ENCODE peak calls at places on chromosome 1, in five cellular contexts. F is transverse colon, D is heart right ventricle, M is fibroblast of lung, Y is tibial artery. S is an unnamed sample. For H3K9me3, the result is how much of the 10 kb centered on the place peaks cover.

GRCh38 chr1:7525664-7526063 is 245.4 kb upstream of the VAMP3 start:
- DNase-seq in F (no peak), D (no peak), M (no peak), Y (no peak), S (no peak)

GRCh38 chr1:58858344-58858673 is 74.5 kb upstream of the JUN start:
- DNase-seq in F (no peak), D (no peak), M (no peak), Y (no peak), S (peak)

GRCh38 chr1:86069757-86070145 is 86.8 kb downstream of the COL24A1 start:
- DNase-seq in F (no peak), D (no peak), M (peak), Y (no peak), S (no peak)

GRCh38 chr1:246004281-246004680 is 502.8 kb downstream of the SMYD3 start:
- DNase-seq in F (peak), D (no peak), M (no peak), Y (no peak), S (no peak)

GRCh38 chr1:235128453-235129328 is at the start of gene TOMM20:
- DNase-seq in F (peak), D (peak), M (peak), Y (peak), S (peak)

GRCh38 chr1:185786524-185786923 is 52.3 kb downstream of the HMCN1 start:
- DNase-seq in F (no peak), D (no peak), M (peak), Y (no peak), S (no peak)

GRCh38 chr1:108140177-108140576 is 60.0 kb downstream of the SLC25A24 start:
- DNase-seq in F (no peak), D (no peak), M (no peak), Y (no peak), S (no peak)

GRCh38 chr1:33392639-33393038 is 38.3 kb downstream of the PHC2 start:
- DNase-seq in F (no peak), D (no peak), M (peak), Y (no peak), S (no peak)

GRCh38 chr1:55244476-55245109 is 29.4 kb upstream of the USP24 start:
- DNase-seq in F (no peak), D (no peak), M (peak), Y (no peak), S (no peak)

GRCh38 chr1:86811128-86811527 is 102.8 kb downstream of the SELENOF start:
- DNase-seq in F (no peak), D (no peak), M (no peak), Y (no peak), S (no peak)

GRCh38 chr1:116529681-116530080 is 41.1 kb downstream of the CD58 start:
- DNase-seq in F (no peak), D (no peak), M (no peak), Y (no peak), S (no peak)

GRCh38 chr1:909861-910310 is 13.8 kb upstream of the SAMD11 start:
- DNase-seq in F (peak), D (no peak), M (no peak), Y (no peak), S (no peak)

GRCh38 chr1:97632075-97632474 is 288.8 kb downstream of the DPYD start:
- DNase-seq in F (no peak), D (no peak), M (peak), Y (no peak), S (no peak)

GRCh38 chr1:57279909-57280666 is 143.8 kb downstream of the DAB1 start:
- DNase-seq in F (no peak), D (no peak), M (no peak), Y (no peak), S (no peak)

GRCh38 chr1:43038232-43038929 is 79.7 kb upstream of the SLC2A1 start:
- DNase-seq in F (no peak), D (no peak), M (no peak), Y (no peak), S (no peak)

GRCh38 chr1:998905-999796 is 746 bp downstream of the HES4 start:
- DNase-seq in F (no peak), D (peak), M (peak), Y (no peak), S (peak)

GRCh38 chr1:226569879-226570547 is 21.4 kb downstream of the STUM start:
- DNase-seq in F (no peak), D (no peak), M (no peak), Y (no peak), S (no peak)

GRCh38 chr1:101797722-101798121 is 199.0 kb downstream of the OLFM3 start:
- DNase-seq in F (no peak), D (no peak), M (no peak), Y (no peak), S (no peak)

GRCh38 chr1:168945870-168946269 is 160.6 kb upstream of the ATP1B1 start:
- DNase-seq in F (peak), D (peak), M (no peak), Y (peak), S (no peak)

GRCh38 chr1:207848234-207848633 is 62.7 kb downstream of the CD34 start:
- DNase-seq in F (peak), D (peak), M (peak), Y (peak), S (no peak)

GRCh38 chr1:55402676-55403464 is 187.7 kb upstream of the USP24 start:
- DNase-seq in F (no peak), D (no peak), M (peak), Y (no peak), S (no peak)

GRCh38 chr1:227317541-227318002 is 720 bp downstream of the CDC42BPA start:
- DNase-seq in F (peak), D (peak), M (peak), Y (peak), S (no peak)

GRCh38 chr1:26537951-26538352 is 8.4 kb downstream of the RPS6KA1 start:
- DNase-seq in F (peak), D (no peak), M (peak), Y (no peak), S (no peak)

GRCh38 chr1:89910780-89911179 is 84.1 kb upstream of the ZNF326 start:
- DNase-seq in F (no peak), D (no peak), M (peak), Y (no peak), S (no peak)

GRCh38 chr1:3899776-3900149 is 309 bp downstream of the C1orf174 start:
- DNase-seq in F (no peak), D (no peak), M (no peak), Y (no peak), S (no peak)

GRCh38 chr1:218164930-218165686 is 120.0 kb upstream of the RRP15 start:
- DNase-seq in F (peak), D (peak), M (peak), Y (no peak), S (peak)

GRCh38 chr1:212482352-212483153 is 49.8 kb downstream of the NENF start:
- DNase-seq in F (peak), D (no peak), M (peak), Y (no peak), S (no peak)

GRCh38 chr1:171740987-171741871 is 636 bp downstream of the VAMP4 start:
- DNase-seq in F (peak), D (peak), M (peak), Y (peak), S (peak)

GRCh38 chr1:52281518-52281917 is 84.5 kb downstream of the CC2D1B start:
- DNase-seq in F (no peak), D (no peak), M (peak), Y (no peak), S (no peak)

GRCh38 chr1:41535236-41535720 is 50.8 kb upstream of the EDN2 start:
- DNase-seq in F (no peak), D (no peak), M (no peak), Y (no peak), S (no peak)

GRCh38 chr1:8422439-8423133 is 104.7 kb downstream of the SLC45A1 start:
- DNase-seq in F (peak), D (no peak), M (peak), Y (peak), S (peak)

GRCh38 chr1:54970901-54971300 is 9.5 kb upstream of the TMEM61 start:
- DNase-seq in F (no peak), D (no peak), M (no peak), Y (no peak), S (no peak)

GRCh38 chr1:2508180-2508579 is 18.2 kb downstream of the PANK4 start:
- DNase-seq in F (no peak), D (no peak), M (no peak), Y (no peak), S (no peak)

GRCh38 chr1:103111926-103112325 is 3.6 kb upstream of the COL11A1 start:
- DNase-seq in F (no peak), D (no peak), M (no peak), Y (no peak), S (no peak)

GRCh38 chr1:25989440-25989839 is 8.4 kb downstream of the PAFAH2 start:
- DNase-seq in F (no peak), D (no peak), M (no peak), Y (no peak), S (no peak)

GRCh38 chr1:20174937-20175666 is 10.8 kb upstream of the UBXN10 start:
- DNase-seq in F (no peak), D (no peak), M (peak), Y (no peak), S (no peak)

GRCh38 chr1:111190931-111191451 is 9.5 kb downstream of the DENND2D start:
- DNase-seq in F (no peak), D (no peak), M (peak), Y (peak), S (no peak)

GRCh38 chr1:206911064-206911663 is 10.6 kb downstream of the FCMR start:
- DNase-seq in F (no peak), D (no peak), M (peak), Y (peak), S (no peak)

GRCh38 chr1:159996653-159997052 is 35.1 kb downstream of the PIGM start:
- DNase-seq in F (no peak), D (no peak), M (peak), Y (no peak), S (no peak)

GRCh38 chr1:5164155-5164554 is 509.7 kb downstream of the AJAP1 start:
- DNase-seq in F (no peak), D (no peak), M (no peak), Y (no peak), S (no peak)

GRCh38 chr1:5161372-5161771 is 507.0 kb downstream of the AJAP1 start:
- DNase-seq in F (no peak), D (no peak), M (no peak), Y (no peak), S (no peak)

DNA sequence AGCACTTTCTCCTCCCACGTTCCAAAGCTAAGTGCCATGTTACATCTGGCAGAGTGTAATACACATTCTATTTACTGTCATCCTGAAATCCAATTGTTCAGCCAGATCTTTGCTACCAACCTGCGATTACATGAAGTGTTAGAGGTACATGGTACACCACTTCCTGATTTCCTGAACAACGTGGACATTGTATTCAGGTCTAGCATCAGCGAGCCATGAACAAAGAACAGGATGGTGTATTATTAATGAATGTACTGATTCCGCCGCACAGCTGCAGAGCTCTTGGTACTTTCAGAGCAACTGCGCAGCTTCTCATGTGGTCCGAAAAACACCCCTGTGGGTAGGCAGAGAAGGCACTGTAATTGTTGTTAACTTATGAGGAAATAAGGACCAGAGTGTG is 511.3 kb downstream of the AJAP1 start:
- DNase-seq in F (no peak), D (no peak), M (no peak), Y (no peak), S (no peak)
- H3K9me3 ChIP-seq in F (under half), D (under half), M (under half), Y (under half), S (under half)

DNA sequence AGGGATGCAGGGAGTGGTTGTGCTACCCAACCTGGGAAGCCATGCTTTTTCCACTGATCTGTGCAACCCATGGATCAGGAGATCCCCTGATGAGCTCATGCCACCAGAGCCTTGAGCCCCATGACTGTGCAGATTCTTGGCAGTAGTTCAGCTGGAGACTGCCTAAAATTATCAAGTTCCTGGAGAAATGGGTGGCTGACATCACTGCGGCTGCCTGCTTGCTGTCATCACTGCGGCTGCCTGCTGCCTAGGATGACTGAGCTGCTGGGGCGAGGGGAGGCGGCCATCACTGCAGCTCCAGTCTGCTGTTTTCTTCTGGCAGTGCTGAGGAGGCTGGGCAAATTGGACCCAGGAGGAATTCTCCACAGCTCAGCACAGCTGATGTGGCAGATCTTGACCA is 159.2 kb downstream of the AGBL4 start:
- DNase-seq in F (no peak), D (no peak), M (no peak), Y (no peak), S (no peak)
- H3K9me3 ChIP-seq in F (under half), D (under half), M (under half), Y (under half), S (under half)

GRCh38 chr1:48676376-48676775 is 100.3 kb downstream of the BEND5 start:
- DNase-seq in F (no peak), D (no peak), M (no peak), Y (no peak), S (no peak)

GRCh38 chr1:48676822-48677221 is 99.9 kb downstream of the BEND5 start:
- DNase-seq in F (peak), D (no peak), M (no peak), Y (no peak), S (no peak)

GRCh38 chr1:48678684-48679083 is 98.0 kb downstream of the BEND5 start:
- DNase-seq in F (no peak), D (no peak), M (no peak), Y (no peak), S (no peak)

GRCh38 chr1:48679107-48679506 is 97.6 kb downstream of the BEND5 start:
- DNase-seq in F (no peak), D (no peak), M (peak), Y (peak), S (no peak)

DNA sequence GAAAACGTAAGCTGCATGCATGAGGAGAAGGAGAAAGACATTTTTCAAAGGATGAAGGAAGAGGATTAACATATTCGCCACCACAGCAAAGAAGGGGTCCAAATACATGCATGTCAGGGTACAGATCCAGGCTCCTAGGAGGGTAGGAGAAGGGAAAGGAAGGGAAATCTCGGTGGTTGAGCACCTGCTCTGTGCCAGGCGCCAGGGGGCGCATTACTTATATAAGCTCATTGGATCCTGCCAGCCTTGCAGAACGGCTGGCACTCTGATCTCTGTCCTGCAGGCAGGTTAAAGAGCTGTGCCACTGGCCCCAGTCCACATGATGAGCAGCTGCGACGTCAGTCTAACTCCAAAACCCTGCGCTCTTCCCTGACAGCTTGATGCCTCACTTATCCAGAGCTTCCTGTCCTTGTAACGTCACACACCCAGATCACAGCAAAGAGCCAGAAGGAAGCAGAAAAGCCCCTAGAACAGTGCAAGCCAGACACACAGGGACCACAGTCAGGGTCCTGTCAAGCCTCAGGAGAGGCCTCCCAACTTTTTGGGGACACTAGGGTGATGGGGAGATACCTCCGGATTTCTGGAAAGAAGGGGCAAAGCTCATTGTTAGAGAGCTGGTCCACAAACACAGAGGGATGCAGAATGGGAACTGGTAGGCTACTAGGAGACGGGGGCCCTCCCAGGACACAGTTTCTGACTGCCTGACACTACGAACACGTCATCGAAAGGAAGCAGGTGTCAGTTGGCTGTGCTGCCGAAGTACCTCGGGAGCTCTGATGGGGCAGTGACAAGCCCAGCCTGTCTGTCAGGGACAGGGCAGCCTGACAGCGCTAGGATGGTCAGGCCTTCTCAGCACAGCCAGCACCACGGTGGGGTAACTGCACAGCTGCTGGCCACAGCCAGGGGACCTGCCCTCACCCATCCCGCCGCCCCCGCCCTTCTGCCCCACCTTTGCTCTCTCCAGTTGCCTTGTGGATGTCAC is 99.1 kb downstream of the BEND5 start:
- DNase-seq in F (peak), D (peak), M (peak), Y (peak), S (no peak)
- H3K9me3 ChIP-seq in F (under half), D (under half), M (under half), Y (under half), S (under half)

DNA sequence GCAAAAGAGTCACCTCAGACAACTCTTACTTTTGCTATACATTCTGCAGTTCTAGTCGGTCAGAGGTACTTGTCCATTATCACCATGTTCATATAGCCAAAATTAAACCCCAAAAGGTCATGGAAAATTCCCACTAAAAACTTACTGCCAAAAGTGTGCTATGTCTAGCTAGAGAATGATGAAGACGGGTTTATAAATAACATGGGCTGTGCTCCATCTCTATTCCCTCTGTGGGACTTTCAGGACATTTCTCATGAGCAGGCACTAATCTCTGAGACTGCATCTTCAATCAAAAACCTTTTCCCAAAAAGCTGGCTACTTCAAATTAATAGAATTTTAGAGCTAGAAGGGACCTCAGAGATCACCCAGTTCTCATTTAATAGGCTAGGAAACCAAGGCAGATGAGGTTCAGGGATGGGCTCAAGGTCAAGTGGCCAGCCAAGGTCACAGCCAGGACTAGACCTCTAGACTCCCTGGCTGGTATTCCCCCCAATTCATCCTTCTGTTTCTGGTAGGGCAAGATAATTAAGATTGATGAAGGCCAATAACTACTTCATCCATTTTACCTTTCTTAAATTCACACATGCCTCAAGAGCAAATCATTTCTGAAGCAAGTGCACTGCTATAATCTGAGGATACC is 21.0 kb upstream of the MOB3C start:
- DNase-seq in F (no peak), D (no peak), M (no peak), Y (no peak), S (no peak)
- H3K9me3 ChIP-seq in F (under half), D (under half), M (under half), Y (under half), S (under half)

DNA sequence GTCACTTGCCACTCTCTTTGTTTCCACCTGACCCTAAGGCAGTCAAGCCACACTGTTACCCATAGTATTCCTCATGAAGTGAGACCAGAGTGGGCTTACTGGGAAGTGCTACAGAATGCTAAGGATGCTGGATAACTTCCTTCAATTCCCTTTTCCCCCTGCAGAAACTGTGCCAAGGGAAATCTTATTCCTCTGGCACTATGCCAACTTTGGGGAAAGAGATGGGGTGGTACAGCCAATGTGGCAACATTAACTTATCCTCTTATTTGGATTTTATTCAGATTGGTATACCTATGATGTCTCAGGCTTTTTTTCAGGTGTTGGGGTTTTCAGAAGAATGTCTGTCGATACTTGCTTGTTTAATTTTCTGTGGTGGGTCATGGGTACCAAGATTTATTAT is 599.4 kb upstream of the PBX1 start:
- DNase-seq in F (no peak), D (no peak), M (no peak), Y (no peak), S (no peak)
- H3K9me3 ChIP-seq in F (under half), D (under half), M (under half), Y (under half), S (under half)

GRCh38 chr1:49163041-49163440 is 386.4 kb upstream of the BEND5 start:
- DNase-seq in F (no peak), D (no peak), M (no peak), Y (no peak), S (no peak)

DNA sequence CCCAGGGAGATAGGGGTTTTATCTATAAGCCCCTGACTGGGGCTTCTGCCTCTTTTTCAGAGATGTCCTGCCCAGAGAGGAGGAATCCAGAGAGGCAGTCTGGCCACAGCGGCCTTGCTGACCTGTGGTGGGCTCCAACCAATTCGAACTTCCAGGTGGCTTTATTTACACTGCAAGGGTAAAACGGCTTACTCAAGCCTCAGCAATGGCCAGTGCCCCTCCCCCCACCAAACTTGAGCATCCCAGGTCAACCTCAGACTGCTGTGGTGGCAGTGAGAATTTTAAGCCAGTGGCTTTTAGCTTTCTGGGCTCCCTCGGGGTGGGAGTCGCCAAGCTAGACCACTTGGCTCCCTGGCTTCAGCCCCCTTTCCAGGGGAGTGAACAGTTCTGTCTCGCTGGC is 384.0 kb upstream of the BEND5 start:
- DNase-seq in F (no peak), D (no peak), M (no peak), Y (no peak), S (no peak)
- H3K9me3 ChIP-seq in F (under half), D (under half), M (under half), Y (under half), S (under half)

GRCh38 chr1:153958961-153959260 is 499 bp upstream of the CRTC2 start:
- DNase-seq in F (peak), D (no peak), M (no peak), Y (no peak), S (no peak)
- H3K9me3 ChIP-seq in F (under half), D (under half), M (under half), Y (under half), S (under half)

S was measured in CD4-positive, alpha-beta memory T cell.